ENCODE peak calls at places on chromosomes 3 and 15, in five cellular contexts. A is CD8-positive, alpha-beta T cell; F is IMR-90; N is cardiac fibroblast; W is ovary. B is an unnamed sample.
A peak's percentile ranks its signal among the peaks of the same experiment; 100 is the strongest.

GRCh38 chr3:83435173-83435572 is 1523.6 kb upstream of the CADM2 start:
- DNase-seq in N (no peak), F (no peak), A (no peak), W (no peak), B (no peak)

GRCh38 chr15:82228750-82229149 is 33.8 kb downstream of the EFL1 start:
- DNase-seq in A (no peak), F (peak; percentile 36), W (no peak), N (no peak), B (no peak)

GRCh38 chr3:87503901-87504498 is 227.6 kb upstream of the POU1F1 start:
- DNase-seq in W (no peak), F (peak; percentile 36), N (peak; percentile 57), A (no peak), B (peak; percentile 8)

GRCh38 chr15:27844018-27844666 is 255.0 kb downstream of the OCA2 start:
- DNase-seq in F (peak; percentile 82), N (peak; percentile 3), A (no peak), W (no peak), B (no peak)

GRCh38 chr3:57230006-57230405 is 2.5 kb downstream of the APPL1 start:
- DNase-seq in W (no peak), N (no peak), F (no peak), A (no peak), B (no peak)

GRCh38 chr3:151538706-151539403 is 78.0 kb upstream of the IGSF10 start:
- DNase-seq in A (no peak), F (peak; percentile 30), N (peak; percentile 47), W (peak; percentile 50), B (no peak)

GRCh38 chr3:17836092-17836491 is 93.7 kb upstream of the TBC1D5 start:
- DNase-seq in N (no peak), A (no peak), F (no peak), W (no peak), B (no peak)

GRCh38 chr3:32817561-32818430 is at the start of gene TRIM71:
- DNase-seq in W (no peak), N (no peak), F (no peak), A (no peak), B (no peak)

GRCh38 chr3:125431391-125431790 is 56.3 kb upstream of the ZNF148 start:
- DNase-seq in F (peak; percentile 72), A (no peak), N (peak; percentile 5), W (no peak), B (no peak)

GRCh38 chr15:33742807-33743206 is 225.5 kb upstream of the CHRM5 start:
- DNase-seq in F (no peak), W (no peak), A (no peak), N (peak; percentile 44), B (no peak)

GRCh38 chr15:48507416-48508065 is 138.0 kb downstream of the FBN1 start:
- DNase-seq in N (peak; percentile 81), A (no peak), W (no peak), F (peak; percentile 60), B (peak; percentile 59)

GRCh38 chr3:18716101-18716500 is 291.0 kb upstream of the SATB1 start:
- DNase-seq in N (no peak), W (no peak), F (no peak), A (no peak), B (no peak)

GRCh38 chr3:147656023-147656422 is 246.9 kb downstream of the ZIC1 start:
- DNase-seq in A (no peak), F (no peak), W (no peak), N (peak; percentile 14), B (no peak)

GRCh38 chr3:68620211-68620610 is 312.1 kb downstream of the TAFA4 start:
- DNase-seq in F (no peak), A (no peak), N (no peak), W (no peak), B (no peak)

GRCh38 chr3:119817964-119818363 is 36.1 kb downstream of the NR1I2 start:
- DNase-seq in A (no peak), W (no peak), F (no peak), N (no peak), B (no peak)

GRCh38 chr3:13008114-13008995 is 64.9 kb downstream of the IQSEC1 start:
- DNase-seq in W (no peak), A (no peak), F (no peak), N (no peak), B (no peak)

GRCh38 chr3:192834428-192834827 is 83.2 kb downstream of the MB21D2 start:
- DNase-seq in W (no peak), F (no peak), A (no peak), N (no peak), B (no peak)

GRCh38 chr15:77019476-77020331 is 24.8 kb downstream of the PSTPIP1 start:
- DNase-seq in W (no peak), A (no peak), N (no peak), F (peak; percentile 60), B (no peak)

GRCh38 chr3:150547045-150547753 is 612 bp downstream of the EIF2A start:
- DNase-seq in A (no peak), W (no peak), F (peak; percentile 76), N (peak; percentile 37), B (no peak)

GRCh38 chr3:148697311-148698189 is at the start of gene AGTR1:
- DNase-seq in F (peak; percentile 24), N (peak; percentile 30), W (peak; percentile 51), A (no peak), B (peak; percentile 86)

GRCh38 chr3:124966557-124967480 is 32.3 kb upstream of the MUC13 start:
- DNase-seq in N (no peak), W (no peak), A (no peak), F (no peak), B (peak; percentile 37)

GRCh38 chr3:134628884-134629283 is 21.9 kb downstream of the KY start:
- DNase-seq in W (no peak), F (no peak), A (no peak), N (no peak), B (no peak)

GRCh38 chr3:123385072-123385471 is 63.8 kb downstream of the ADCY5 start:
- DNase-seq in F (peak; percentile 37), A (no peak), W (peak; percentile 64), N (no peak), B (no peak)

GRCh38 chr3:115092220-115092791 is 54.8 kb downstream of the ZBTB20 start:
- DNase-seq in A (peak; percentile 32), W (peak; percentile 69), N (peak; percentile 81), F (peak; percentile 69), B (peak; percentile 66)

GRCh38 chr15:52144656-52145055 is 32.1 kb upstream of the BCL2L10 start:
- DNase-seq in N (peak; percentile 50), W (no peak), F (peak; percentile 55), A (no peak), B (no peak)

GRCh38 chr3:140917769-140918168 is 23.9 kb upstream of the SLC25A36 start:
- DNase-seq in W (no peak), A (no peak), F (no peak), N (no peak), B (peak; percentile 24)

GRCh38 chr15:73888224-73889041 is 15.1 kb downstream of the TBC1D21 start:
- DNase-seq in N (no peak), A (no peak), F (no peak), W (no peak), B (no peak)

GRCh38 chr15:73982251-73982962 is 9.7 kb downstream of the STOML1 start:
- DNase-seq in N (peak; percentile 94), F (peak; percentile 91), W (peak; percentile 86), A (no peak), B (peak; percentile 91)

GRCh38 chr3:135452881-135453280 is 512.6 kb upstream of the PPP2R3A start:
- DNase-seq in F (no peak), A (no peak), W (no peak), N (no peak), B (no peak)

GRCh38 chr3:49908378-49909199 is 4.9 kb upstream of the MST1R start:
- DNase-seq in W (no peak), N (no peak), A (no peak), F (no peak), B (no peak)

GRCh38 chr3:25785826-25786225 is 2.6 kb upstream of the NGLY1 start:
- DNase-seq in N (no peak), F (no peak), A (no peak), W (no peak), B (no peak)

GRCh38 chr3:37864904-37865303 is 3.2 kb downstream of the CTDSPL start:
- DNase-seq in F (no peak), N (no peak), W (no peak), A (no peak), B (no peak)

GRCh38 chr3:174440350-174440716 is 418.8 kb upstream of the NAALADL2 start:
- DNase-seq in A (no peak), N (peak; percentile 82), W (peak; percentile 54), F (peak; percentile 70), B (no peak)

GRCh38 chr3:15585111-15585844 is 16.1 kb downstream of the HACL1 start:
- DNase-seq in A (no peak), N (peak; percentile 31), F (peak; percentile 30), W (no peak), B (no peak)

GRCh38 chr15:70556804-70557203 is 206.6 kb downstream of the UACA start:
- DNase-seq in F (no peak), N (no peak), W (no peak), A (no peak), B (no peak)

GRCh38 chr15:70559223-70559823 is 204.0 kb downstream of the UACA start:
- DNase-seq in W (no peak), F (peak; percentile 44), A (peak; percentile 45), N (peak; percentile 61), B (peak; percentile 48)

GRCh38 chr15:70556376-70556775 is 207.0 kb downstream of the UACA start:
- DNase-seq in W (no peak), A (no peak), N (no peak), F (no peak), B (no peak)

GRCh38 chr15:70558406-70559222 is 204.7 kb downstream of the UACA start:
- DNase-seq in F (no peak), A (no peak), N (no peak), W (no peak), B (peak; percentile 6)

GRCh38 chr15:70557506-70558258 is 205.7 kb downstream of the UACA start:
- DNase-seq in W (no peak), A (no peak), N (no peak), F (no peak), B (no peak)
- H3K4me3 ChIP-seq in W (no peak overlapping the region), A (peak overlapping the region; percentile 46), N (no peak overlapping the region), F (no peak overlapping the region), B (no peak overlapping the region)

GRCh38 chr3:43913549-43913948 is 222.8 kb downstream of the ABHD5 start:
- DNase-seq in A (no peak), N (no peak), W (no peak), F (no peak), B (no peak)
- H3K4me3 ChIP-seq in A (no peak overlapping the region), N (no peak overlapping the region), W (no peak overlapping the region), F (no peak overlapping the region), B (no peak overlapping the region)

GRCh38 chr3:196219194-196219969 is 3.0 kb downstream of the SLC51A start:
- DNase-seq in W (peak; percentile 85), F (peak; percentile 88), N (peak; percentile 92), A (peak; percentile 47), B (peak; percentile 91)
- H3K4me3 ChIP-seq in W (peak overlapping the region; percentile 14), F (peak overlapping the region; percentile 9), N (peak overlapping the region; percentile 35), A (peak overlapping the region; percentile 46), B (no peak overlapping the region)

GRCh38 chr15:32033186-32033890 is 3.0 kb downstream of the CHRNA7 start:
- DNase-seq in F (no peak), A (no peak), N (no peak), W (no peak), B (no peak)

GRCh38 chr15:32029862-32030781 is at the start of gene CHRNA7:
- DNase-seq in N (peak; percentile 21), F (peak; percentile 3), A (no peak), W (peak; percentile 77), B (peak; percentile 74)

GRCh38 chr15:32030795-32031194 is 480 bp downstream of the CHRNA7 start:
- DNase-seq in W (no peak), A (no peak), F (no peak), N (no peak), B (no peak)

GRCh38 chr15:32029409-32029861 is 880 bp upstream of the CHRNA7 start:
- DNase-seq in W (peak; percentile 62), N (no peak), A (no peak), F (no peak), B (no peak)

GRCh38 chr15:32028921-32029320 is 1.4 kb upstream of the CHRNA7 start:
- DNase-seq in W (no peak), N (no peak), F (no peak), A (no peak), B (no peak)
- H3K4me3 ChIP-seq in W (no peak overlapping the region), N (no peak overlapping the region), F (no peak overlapping the region), A (no peak overlapping the region), B (no peak overlapping the region)